ENCODE peak calls at places on chromosome 2, in eight cellular contexts. A, Z, U, J, L, B, I and X are unnamed samples.

GRCh38 chr2:104919127-104919526 is 65.2 kb downstream of the POU3F3 start:
- DNase-seq in U (peak), J (peak), I (peak), L (no peak), A (no peak), B (no peak), Z (no peak), X (no peak)

GRCh38 chr2:192087398-192087958 is 107.3 kb downstream of the TMEFF2 start:
- DNase-seq in Z (no peak), B (no peak), A (no peak), U (no peak), I (no peak), L (no peak), J (no peak), X (no peak)

GRCh38 chr2:137255990-137256389 is 490.6 kb downstream of the THSD7B start:
- DNase-seq in B (no peak), J (no peak), U (no peak), A (no peak), L (no peak), Z (no peak), I (no peak), X (no peak)

GRCh38 chr2:175282300-175282699 is 100.8 kb upstream of the ATP5MC3 start:
- DNase-seq in A (no peak), L (no peak), I (no peak), Z (no peak), B (no peak), U (no peak), J (peak), X (peak)

GRCh38 chr2:240952496-240953246 is 45.7 kb upstream of the SNED1 start:
- DNase-seq in Z (no peak), B (no peak), A (no peak), U (no peak), I (no peak), J (no peak), L (no peak), X (no peak)

GRCh38 chr2:25149646-25150045 is 18.7 kb downstream of the POMC start:
- DNase-seq in B (no peak), U (no peak), A (no peak), L (no peak), J (no peak), Z (no peak), I (no peak), X (no peak)

GRCh38 chr2:119219873-119220272 is 3.8 kb upstream of the STEAP3 start:
- DNase-seq in U (no peak), B (no peak), L (no peak), J (no peak), I (no peak), A (no peak), Z (no peak), X (no peak)

GRCh38 chr2:233065954-233066470 is 5.9 kb downstream of the INPP5D start:
- DNase-seq in L (no peak), Z (no peak), I (no peak), A (no peak), B (no peak), J (no peak), U (no peak), X (no peak)

GRCh38 chr2:188902906-188903305 is 71.3 kb upstream of the COL3A1 start:
- DNase-seq in J (peak), U (no peak), A (no peak), I (no peak), Z (no peak), B (no peak), L (no peak), X (no peak)

GRCh38 chr2:110896226-110896625 is 163.9 kb downstream of the ACOXL start:
- DNase-seq in U (no peak), J (no peak), Z (no peak), I (no peak), L (no peak), B (no peak), A (no peak), X (no peak)

GRCh38 chr2:46651363-46652099 is 172.2 kb downstream of the TMEM247 start:
- DNase-seq in A (no peak), L (no peak), I (no peak), J (no peak), B (no peak), Z (no peak), U (peak), X (no peak)